ENCODE peak calls at places on chromosomes 3 and 15, in nine cellular contexts. F, E, O, I, Q, P, W, S and C are unnamed samples.
A peak's percentile ranks its signal among the peaks of the same experiment; 100 is the strongest.

GRCh38 chr3:87997298-87997697 is 61.5 kb downstream of the CGGBP1 start:
- DNase-seq in I (peak; percentile 26), W (no peak), O (peak; percentile 79), S (no peak), Q (no peak), E (no peak), F (no peak), P (no peak), C (no peak)

GRCh38 chr3:52022323-52023100 is 26.8 kb upstream of the RPL29 start:
- DNase-seq in F (no peak), S (no peak), E (peak; percentile 68), I (no peak), W (peak; percentile 64), O (no peak), Q (no peak), P (peak; percentile 75), C (peak; percentile 67)

GRCh38 chr3:55662683-55663082 is 175.6 kb upstream of the WNT5A start:
- DNase-seq in W (no peak), E (no peak), S (no peak), I (no peak), O (peak; percentile 45), P (no peak), F (no peak), Q (no peak), C (no peak)

GRCh38 chr15:92616621-92617179 is 38.9 kb downstream of the FAM174B start:
- DNase-seq in S (peak; percentile 72), O (no peak), P (no peak), I (no peak), W (no peak), Q (no peak), F (no peak), E (peak; percentile 52), C (no peak)

GRCh38 chr3:87797872-87798566 is 260.8 kb downstream of the CGGBP1 start:
- DNase-seq in E (no peak), W (no peak), F (no peak), Q (no peak), I (no peak), P (no peak), S (no peak), O (no peak), C (no peak)

GRCh38 chr3:39126532-39127071 is 19.1 kb downstream of the TTC21A start:
- DNase-seq in E (no peak), W (peak; percentile 47), P (no peak), Q (no peak), O (peak; percentile 45), F (no peak), S (peak; percentile 70), I (no peak), C (peak; percentile 71)

GRCh38 chr3:160226026-160226739 is 961 bp downstream of the C3orf80 start:
- DNase-seq in Q (no peak), P (peak; percentile 60), S (peak; percentile 69), W (peak; percentile 16), O (no peak), I (no peak), E (no peak), F (no peak), C (peak; percentile 33)

GRCh38 chr15:51313644-51314280 is 24.6 kb downstream of the CYP19A1 start:
- DNase-seq in F (no peak), Q (no peak), O (no peak), S (no peak), P (no peak), W (no peak), I (no peak), E (no peak), C (no peak)

GRCh38 chr15:99055555-99056134 is 48.1 kb upstream of the PGPEP1L start:
- DNase-seq in W (no peak), F (no peak), P (no peak), O (no peak), Q (no peak), I (no peak), E (no peak), S (no peak), C (no peak)

GRCh38 chr3:123620338-123620737 is 35.5 kb upstream of the HACD2 start:
- DNase-seq in I (no peak), E (no peak), Q (peak; percentile 84), S (peak; percentile 92), W (peak; percentile 85), O (no peak), F (no peak), P (no peak), C (no peak)

GRCh38 chr15:101038327-101039003 is 119.3 kb downstream of the LRRK1 start:
- DNase-seq in Q (no peak), P (no peak), O (no peak), W (no peak), F (no peak), I (no peak), S (no peak), E (no peak), C (peak; percentile 1)

GRCh38 chr3:65936908-65937638 is 101.6 kb downstream of the MAGI1 start:
- DNase-seq in O (no peak), P (no peak), F (no peak), Q (no peak), I (no peak), S (no peak), E (no peak), W (no peak), C (no peak)

GRCh38 chr15:51751687-51752683 is 588 bp downstream of the TMOD2 start:
- DNase-seq in W (peak; percentile 50), F (no peak), I (no peak), O (no peak), P (no peak), E (peak; percentile 29), Q (no peak), S (peak; percentile 71), C (peak; percentile 48)

GRCh38 chr3:186815490-186815889 is 9.2 kb upstream of the RFC4 start:
- DNase-seq in F (no peak), W (no peak), E (no peak), P (no peak), Q (no peak), S (no peak), O (peak; percentile 47), I (no peak), C (no peak)

GRCh38 chr3:13091898-13092620 is 18.8 kb upstream of the IQSEC1 start:
- DNase-seq in I (no peak), E (peak; percentile 81), W (peak; percentile 97), F (peak; percentile 64), S (peak; percentile 90), O (peak; percentile 65), Q (peak; percentile 33), P (peak; percentile 90), C (peak; percentile 91)

GRCh38 chr15:42080585-42081462 is 13.5 kb downstream of the PLA2G4D start:
- DNase-seq in W (peak; percentile 17), I (no peak), O (peak; percentile 14), Q (no peak), F (no peak), S (peak; percentile 52), P (no peak), E (no peak), C (no peak)

GRCh38 chr15:27358751-27359434 is 387.9 kb downstream of the GABRG3 start:
- DNase-seq in S (no peak), F (no peak), I (no peak), P (peak; percentile 52), O (no peak), E (peak; percentile 18), Q (no peak), W (peak; percentile 58), C (peak; percentile 58)

GRCh38 chr3:22569570-22569969 is 633.6 kb upstream of the UBE2E2 start:
- DNase-seq in O (no peak), E (no peak), I (no peak), W (no peak), S (no peak), Q (no peak), P (no peak), F (no peak), C (no peak)

GRCh38 chr3:123870033-123870432 is 14.1 kb downstream of the MYLK start:
- DNase-seq in Q (no peak), O (no peak), P (no peak), S (no peak), W (no peak), I (no peak), F (no peak), E (no peak), C (no peak)

GRCh38 chr15:80444680-80445251 is 40.6 kb downstream of the ARNT2 start:
- DNase-seq in Q (no peak), O (no peak), F (no peak), I (no peak), E (no peak), S (no peak), W (no peak), P (no peak), C (no peak)

GRCh38 chr15:89660556-89660955 is 5.3 kb upstream of the KIF7 start:
- DNase-seq in Q (no peak), P (no peak), E (no peak), W (no peak), I (no peak), F (no peak), S (no peak), O (no peak), C (no peak)

GRCh38 chr3:11258958-11259357 is 13.2 kb upstream of the ATG7 start:
- DNase-seq in E (no peak), Q (no peak), F (no peak), O (no peak), S (no peak), I (no peak), P (no peak), W (no peak), C (no peak)

DNA sequence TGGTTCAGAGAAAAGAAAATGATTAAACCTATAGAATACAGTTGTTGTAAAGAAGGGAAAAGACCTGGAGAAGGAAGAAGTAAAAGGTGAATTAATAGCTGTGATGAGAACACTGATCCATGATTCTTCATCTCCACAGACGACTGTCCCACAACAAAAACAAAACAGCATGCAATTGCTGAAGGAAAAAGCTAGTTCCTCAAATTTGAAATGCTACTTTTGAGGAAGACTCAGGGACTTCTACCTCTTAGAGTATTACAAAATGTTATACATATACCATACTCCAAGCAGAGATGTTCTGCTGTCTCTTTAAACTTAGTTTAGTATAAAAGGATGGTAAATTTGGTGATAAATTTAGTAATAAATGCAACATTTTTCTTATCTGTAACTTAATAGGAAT is 21.5 kb downstream of the ALCAM start:
- DNase-seq in F (no peak), S (no peak), P (no peak), E (no peak), I (no peak), Q (no peak), W (no peak), O (no peak), C (no peak)
- H3K27ac ChIP-seq in F (no peak overlapping the region), S (no peak overlapping the region), P (no peak overlapping the region), E (no peak overlapping the region), I (no peak overlapping the region), Q (no peak overlapping the region), W (no peak overlapping the region), O (peak overlapping the region; percentile 65), C (no peak overlapping the region)

GRCh38 chr3:102533784-102534183 is 99.0 kb downstream of the ZPLD1 start:
- DNase-seq in P (no peak), F (no peak), Q (no peak), O (no peak), S (no peak), I (no peak), W (no peak), E (no peak), C (no peak)
- TF ChIP-seq CTCF in P (no peak), F (no peak), Q (no peak), O (no peak), S (no peak), I (no peak), W (no peak), E (no peak), C (no peak)

GRCh38 chr15:84653910-84654688 is at the start of gene WDR73:
- DNase-seq in I (peak; percentile 78), Q (peak; percentile 85), E (peak; percentile 97), O (peak; percentile 92), F (peak; percentile 57), P (peak; percentile 99), S (peak; percentile 99), W (peak; percentile 98), C (peak; percentile 94)
- H3K27ac ChIP-seq in I (peak within 1 kb of the TSS; percentile 64), Q (peak within 1 kb of the TSS; percentile 80), E (peak within 1 kb of the TSS; percentile 85), O (peak within 1 kb of the TSS; percentile 80), F (peak within 1 kb of the TSS; percentile 96), P (peak within 1 kb of the TSS; percentile 86), S (peak within 1 kb of the TSS; percentile 92), W (peak within 1 kb of the TSS; percentile 90), C (peak within 1 kb of the TSS; percentile 76)

GRCh38 chr15:39115379-39116057 is 465.4 kb upstream of the THBS1 start:
- DNase-seq in P (no peak), W (no peak), O (no peak), S (no peak), E (no peak), I (no peak), Q (no peak), F (no peak), C (no peak)
- TF ChIP-seq CTCF in P (no peak), W (no peak), O (no peak), S (no peak), E (no peak), I (no peak), Q (no peak), F (no peak), C (no peak)